ENCODE peak calls at places on chromosomes 16 and 17, in seven cellular contexts. J, R, A, C, E, Z and S are unnamed samples.

GRCh38 chr17:2025622-2026309 is 632 bp upstream of the RTN4RL1 start:
- DNase-seq in J (no peak), R (peak), A (no peak), C (no peak), E (peak), Z (peak), S (no peak)

GRCh38 chr16:68469728-68470460 is 21.6 kb upstream of the SMPD3 start:
- DNase-seq in R (no peak), J (no peak), C (no peak), E (no peak), A (no peak), Z (no peak), S (no peak)

GRCh38 chr16:66273036-66273435 is 93.5 kb upstream of the CDH5 start:
- DNase-seq in J (no peak), Z (no peak), E (no peak), C (no peak), A (no peak), R (no peak), S (no peak)

GRCh38 chr16:893360-893759 is 77.4 kb downstream of the LMF1 start:
- DNase-seq in C (no peak), Z (peak), J (no peak), R (no peak), E (no peak), A (no peak), S (no peak)

GRCh38 chr16:55672471-55672870 is 16.7 kb downstream of the SLC6A2 start:
- DNase-seq in J (no peak), E (no peak), A (no peak), Z (no peak), R (no peak), C (no peak), S (peak)

GRCh38 chr17:49565948-49566491 is 9.7 kb upstream of the NXPH3 start:
- DNase-seq in Z (no peak), A (no peak), C (no peak), R (no peak), E (peak), J (no peak), S (peak)

GRCh38 chr17:51107666-51108227 is 12.9 kb downstream of the SPAG9 start:
- DNase-seq in J (no peak), E (no peak), C (no peak), R (no peak), Z (no peak), A (no peak), S (no peak)

GRCh38 chr16:67667817-67668494 is 1.3 kb downstream of the C16orf86 start:
- DNase-seq in Z (peak), C (peak), A (peak), R (peak), E (peak), J (peak), S (peak)

GRCh38 chr17:77246110-77247047 is 105.6 kb downstream of the SEC14L1 start:
- DNase-seq in C (no peak), R (no peak), J (no peak), Z (no peak), A (no peak), E (no peak), S (no peak)

GRCh38 chr16:83932955-83933673 is 19.9 kb upstream of the OSGIN1 start:
- DNase-seq in E (no peak), Z (peak), R (no peak), J (no peak), A (no peak), C (no peak), S (peak)

GRCh38 chr16:11085025-11085485 is 140.7 kb downstream of the CLEC16A start:
- DNase-seq in R (no peak), C (no peak), J (no peak), Z (no peak), E (no peak), A (no peak), S (no peak)

GRCh38 chr17:78075011-78075410 is 53.5 kb downstream of the TMC6 start:
- DNase-seq in J (no peak), C (no peak), R (no peak), A (no peak), Z (no peak), E (no peak), S (no peak)

GRCh38 chr16:23889189-23889588 is 53.4 kb downstream of the PRKCB start:
- DNase-seq in E (no peak), Z (no peak), C (no peak), J (no peak), R (no peak), A (no peak), S (no peak)

GRCh38 chr17:49015179-49015923 is 18.2 kb downstream of the IGF2BP1 start:
- DNase-seq in R (no peak), E (no peak), J (no peak), Z (no peak), C (no peak), A (no peak), S (no peak)

GRCh38 chr17:29569245-29569950 is 897 bp downstream of the TP53I13 start:
- DNase-seq in E (no peak), Z (peak), J (no peak), A (no peak), R (no peak), C (no peak), S (no peak)

GRCh38 chr16:85523602-85524364 is 89.3 kb upstream of the GSE1 start:
- DNase-seq in R (no peak), E (peak), A (no peak), J (no peak), Z (peak), C (no peak), S (no peak)

GRCh38 chr17:29619251-29619650 is 3.5 kb downstream of the CORO6 start:
- DNase-seq in A (no peak), R (no peak), Z (peak), J (no peak), C (no peak), E (peak), S (no peak)

GRCh38 chr16:48284772-48285409 is 37.6 kb upstream of the ABCC11 start:
- DNase-seq in C (no peak), E (peak), Z (no peak), J (no peak), R (no peak), A (peak), S (no peak)

GRCh38 chr17:50326831-50327364 is 19.0 kb upstream of the XYLT2 start:
- DNase-seq in A (no peak), R (no peak), Z (no peak), C (no peak), E (no peak), J (no peak), S (no peak)

GRCh38 chr17:59105852-59106462 is 723 bp downstream of the TRIM37 start:
- DNase-seq in E (peak), J (no peak), R (peak), C (peak), Z (peak), A (peak), S (no peak)

GRCh38 chr17:64240741-64241347 is 22.2 kb downstream of the TEX2 start:
- DNase-seq in E (no peak), J (peak), C (no peak), Z (no peak), A (no peak), R (no peak), S (peak)

GRCh38 chr16:2364638-2365210 is 24.2 kb upstream of the ABCA3 start:
- DNase-seq in C (no peak), R (no peak), J (no peak), Z (no peak), A (no peak), E (no peak), S (no peak)

GRCh38 chr17:15332338-15332737 is 9.1 kb downstream of the TEKT3 start:
- DNase-seq in J (no peak), A (no peak), E (no peak), Z (no peak), R (no peak), C (no peak), S (no peak)

GRCh38 chr17:17691468-17692263 is 10.4 kb downstream of the RAI1 start:
- DNase-seq in A (no peak), R (no peak), E (no peak), C (no peak), J (no peak), Z (no peak), S (no peak)

GRCh38 chr17:13078591-13078990 is 60.8 kb upstream of the ELAC2 start:
- DNase-seq in Z (no peak), A (no peak), J (no peak), C (no peak), R (no peak), E (no peak), S (no peak)

GRCh38 chr17:19388791-19389190 is 1.8 kb upstream of the MFAP4 start:
- DNase-seq in J (no peak), C (no peak), A (no peak), E (no peak), Z (no peak), R (no peak), S (no peak)

GRCh38 chr16:84418056-84418849 is 49.9 kb downstream of the ATP2C2 start:
- DNase-seq in A (no peak), R (no peak), Z (no peak), J (no peak), E (no peak), C (no peak), S (no peak)

GRCh38 chr17:6568186-6568758 is 11.9 kb upstream of the PITPNM3 start:
- DNase-seq in J (no peak), A (no peak), C (no peak), R (no peak), E (no peak), Z (no peak), S (no peak)